ENCODE peak calls at places on chromosome 12, in five cellular contexts. I, L, V, M and B are unnamed samples.

GRCh38 chr12:78240827-78241226 is 410.1 kb downstream of the NAV3 start:
- DNase-seq in I (no peak), L (no peak), V (no peak), M (no peak), B (no peak)

GRCh38 chr12:75390899-75391538 is at the start of gene GLIPR1L2:
- DNase-seq in I (peak), L (peak), V (peak), M (peak), B (peak)

GRCh38 chr12:122880668-122881067 is 15.3 kb downstream of the VPS37B start:
- DNase-seq in I (no peak), L (no peak), V (no peak), M (no peak), B (no peak)

GRCh38 chr12:57772429-57773322 is at the start of gene EEF1AKMT3:
- DNase-seq in I (no peak), L (no peak), V (peak), M (no peak), B (no peak)

GRCh38 chr12:66132408-66132807 is 1.9 kb upstream of the LLPH start:
- DNase-seq in I (no peak), L (peak), V (peak), M (no peak), B (no peak)

GRCh38 chr12:41907036-41907435 is 237.6 kb downstream of the GXYLT1 start:
- DNase-seq in I (no peak), L (no peak), V (no peak), M (no peak), B (no peak)

GRCh38 chr12:127559349-127560040 is 707.5 kb upstream of the TMEM132C start:
- DNase-seq in I (no peak), L (peak), V (peak), M (no peak), B (peak)

GRCh38 chr12:54725233-54725843 is 77.2 kb upstream of the DCD start:
- DNase-seq in I (no peak), L (no peak), V (peak), M (no peak), B (no peak)

GRCh38 chr12:129607293-129607692 is 296.5 kb downstream of the TMEM132D start:
- DNase-seq in I (no peak), L (no peak), V (no peak), M (no peak), B (no peak)

GRCh38 chr12:51823875-51824565 is 24.5 kb downstream of the FIGNL2 start:
- DNase-seq in I (no peak), L (peak), V (peak), M (no peak), B (peak)

GRCh38 chr12:80313184-80313583 is 130.9 kb upstream of the PTPRQ start:
- DNase-seq in I (no peak), L (no peak), V (peak), M (no peak), B (no peak)

GRCh38 chr12:264269-264668 is 1.6 kb upstream of the SLC6A13 start:
- DNase-seq in I (no peak), L (no peak), V (no peak), M (no peak), B (no peak)

GRCh38 chr12:117024961-117025480 is 74.2 kb downstream of the TESC start:
- DNase-seq in I (no peak), L (no peak), V (no peak), M (no peak), B (no peak)

GRCh38 chr12:10672231-10672868 is 1.5 kb downstream of the STYK1 start:
- DNase-seq in I (no peak), L (peak), V (no peak), M (no peak), B (no peak)

GRCh38 chr12:12086975-12087692 is 16.4 kb downstream of the BCL2L14 start:
- DNase-seq in I (no peak), L (no peak), V (no peak), M (no peak), B (no peak)

GRCh38 chr12:26465419-26466097 is 270.2 kb downstream of the SSPN start:
- DNase-seq in I (no peak), L (no peak), V (no peak), M (no peak), B (no peak)

GRCh38 chr12:20624718-20625117 is 70.4 kb upstream of the SLCO1C1 start:
- DNase-seq in I (no peak), L (no peak), V (peak), M (no peak), B (no peak)

GRCh38 chr12:116885496-116885895 is 4.3 kb upstream of the HRK start:
- DNase-seq in I (no peak), L (no peak), V (no peak), M (no peak), B (no peak)

GRCh38 chr12:94172973-94173372 is 24.6 kb downstream of the PLXNC1 start:
- DNase-seq in I (peak), L (no peak), V (no peak), M (no peak), B (peak)

GRCh38 chr12:124913474-124914391 is 717 bp downstream of the UBC start:
- DNase-seq in I (peak), L (peak), V (peak), M (peak), B (no peak)

GRCh38 chr12:53061404-53062010 is 11.6 kb downstream of the TNS2 start:
- DNase-seq in I (peak), L (peak), V (no peak), M (peak), B (no peak)

GRCh38 chr12:70779250-70779649 is 141.3 kb downstream of the PTPRR start:
- DNase-seq in I (no peak), L (no peak), V (no peak), M (no peak), B (no peak)

GRCh38 chr12:56987551-56988053 is 18.7 kb downstream of the ZBTB39 start:
- DNase-seq in I (peak), L (peak), V (peak), M (no peak), B (no peak)

GRCh38 chr12:50353404-50353803 is 43.0 kb downstream of the FAM186A start:
- DNase-seq in I (no peak), L (no peak), V (no peak), M (no peak), B (no peak)

GRCh38 chr12:129615001-129615400 is 288.8 kb downstream of the TMEM132D start:
- DNase-seq in I (no peak), L (no peak), V (no peak), M (no peak), B (no peak)

GRCh38 chr12:21941522-21942376 is 523 bp upstream of the ABCC9 start:
- DNase-seq in I (peak), L (no peak), V (peak), M (no peak), B (no peak)
- H3K27ac ChIP-seq in I (peak), L (no peak), V (no peak), M (peak), B (no peak)

DNA sequence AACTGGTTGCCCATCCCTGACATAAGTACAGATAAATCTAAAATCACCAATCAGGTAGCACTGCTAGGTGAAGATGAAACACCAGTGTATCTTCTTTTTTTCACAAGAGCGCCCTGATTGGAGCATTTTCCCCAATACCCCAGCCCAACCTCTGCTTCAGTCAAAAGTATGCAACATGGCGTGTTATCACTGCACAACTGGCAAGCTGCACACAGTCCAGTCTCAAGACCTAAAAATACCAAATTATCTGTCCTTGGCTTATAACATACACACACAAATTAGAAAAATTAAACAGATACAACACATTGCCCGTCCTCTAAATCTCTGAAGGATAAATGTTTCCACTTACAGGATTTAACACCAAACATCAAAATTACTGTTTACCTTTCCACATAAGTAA is 20.2 kb upstream of the SELPLG start:
- DNase-seq in I (no peak), L (no peak), V (no peak), M (no peak), B (no peak)
- H3K27ac ChIP-seq in I (peak), L (no peak), V (no peak), M (no peak), B (no peak)

DNA sequence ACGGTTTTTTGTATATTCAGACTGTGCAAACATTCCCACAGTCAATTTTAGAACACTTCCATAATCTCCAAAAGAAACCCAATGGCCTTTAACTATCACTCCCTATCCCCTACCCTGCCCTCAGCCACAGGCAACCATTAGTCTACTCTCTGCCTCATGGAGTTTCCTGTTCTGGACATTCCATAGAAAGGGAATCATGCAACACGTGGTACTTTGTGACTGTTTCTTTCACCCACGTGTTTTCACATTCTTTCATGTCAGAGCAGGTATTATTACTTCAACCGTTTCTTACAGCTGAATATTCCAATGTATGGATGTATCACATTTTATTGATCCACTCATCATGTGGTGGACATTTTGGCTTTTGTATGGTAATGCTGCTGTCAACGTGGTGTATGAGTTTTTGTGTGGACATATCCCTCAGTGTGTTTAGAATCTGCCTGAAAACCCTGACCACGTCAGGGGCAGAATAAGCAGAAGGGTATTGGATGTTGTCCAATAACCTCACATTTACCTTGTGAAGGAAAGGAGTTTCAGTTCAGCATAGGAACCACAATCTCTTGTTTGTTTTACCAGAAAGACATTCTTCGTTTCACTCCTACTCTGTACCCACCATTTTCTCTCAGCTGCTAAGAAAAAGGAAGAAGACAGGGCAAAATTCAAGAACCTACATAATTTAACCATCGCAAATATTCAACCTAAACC is 107.5 kb upstream of the DYRK2 start:
- DNase-seq in I (no peak), L (no peak), V (no peak), M (no peak), B (peak)
- H3K27ac ChIP-seq in I (no peak), L (no peak), V (no peak), M (no peak), B (peak)

GRCh38 chr12:6462234-6462995 is 8.1 kb downstream of the VAMP1 start:
- DNase-seq in I (no peak), L (no peak), V (peak), M (no peak), B (no peak)
- H3K27ac ChIP-seq in I (no peak), L (no peak), V (no peak), M (peak), B (no peak)

GRCh38 chr12:114683709-114684097 is 272 bp downstream of the TBX3 start:
- DNase-seq in I (no peak), L (no peak), V (peak), M (no peak), B (no peak)
- H3K27ac ChIP-seq in I (peak), L (no peak), V (no peak), M (peak), B (peak)

DNA sequence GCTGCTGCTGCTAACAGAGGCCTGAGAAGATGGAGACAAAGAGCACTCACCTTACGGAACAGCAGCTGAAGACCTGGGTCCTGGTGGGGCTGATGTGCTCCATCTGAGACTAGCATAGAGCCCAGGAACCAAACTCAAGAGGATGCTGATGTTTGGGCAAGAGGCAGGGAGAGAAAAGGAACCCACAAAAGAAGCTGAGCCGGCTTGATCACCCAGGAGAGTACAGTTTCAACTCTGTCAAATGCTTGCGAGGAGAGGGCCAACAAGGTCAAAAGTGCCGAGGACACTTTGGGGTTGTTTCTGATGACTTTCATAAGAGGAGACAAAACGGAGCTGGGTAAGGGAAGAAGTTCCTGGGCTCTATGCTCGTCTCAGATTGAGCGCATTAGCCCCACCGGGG is 17.3 kb upstream of the NT5DC3 start:
- DNase-seq in I (no peak), L (no peak), V (no peak), M (no peak), B (no peak)
- H3K27ac ChIP-seq in I (no peak), L (peak), V (no peak), M (no peak), B (peak)

DNA sequence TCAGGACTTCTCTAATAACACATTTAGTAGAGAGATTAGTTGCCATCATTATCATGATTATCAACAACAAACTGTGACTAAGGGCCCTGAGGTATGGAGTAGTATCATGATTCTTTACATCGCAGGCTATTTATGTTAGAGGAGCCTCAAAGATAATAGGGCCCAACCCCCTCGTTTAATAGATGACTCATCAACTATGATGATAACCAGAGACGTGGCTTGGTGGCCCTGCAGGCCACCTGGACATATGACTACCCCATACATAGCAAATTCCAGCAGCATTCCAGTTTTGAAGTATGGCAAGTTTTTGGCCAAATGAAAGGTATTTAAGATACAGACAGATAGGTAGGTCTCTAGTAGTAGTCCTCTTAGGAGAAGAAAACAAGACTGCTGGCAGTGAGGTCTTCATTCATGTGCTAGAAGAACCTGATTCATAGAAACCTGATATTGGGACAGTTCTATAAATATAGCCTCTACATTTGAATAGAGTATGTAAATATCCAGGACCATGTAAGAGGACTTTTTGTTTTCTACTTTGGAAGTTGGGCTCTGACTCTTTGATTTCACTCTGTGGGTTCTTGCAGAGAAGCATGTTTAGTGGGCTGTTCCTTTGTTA is 5.6 kb downstream of the RIC8B start:
- DNase-seq in I (no peak), L (peak), V (peak), M (no peak), B (no peak)
- H3K27ac ChIP-seq in I (no peak), L (peak), V (no peak), M (no peak), B (no peak)